ENCODE peak calls at places on chromosomes 2 and 18, in eight cellular contexts. One of them, this sample, is unnamed. For H3K4me1, the result is how much of the 10 kb centered on the place peaks cover.

GRCh38 chr2:1728821-1729220 is 15.5 kb downstream of the PXDN start:
- DNase-seq in tibial nerve: no peak
- DNase-seq in fibroblast of lung: peak
- DNase-seq in heart left ventricle: no peak
- DNase-seq in IMR-90: peak
- DNase-seq in GM23248: no peak
- DNase-seq in HAP-1: no peak
- DNase-seq in K562: no peak
- DNase-seq in this sample: peak

GRCh38 chr2:36357506-36358316 is 2.1 kb downstream of the CRIM1 start:
- DNase-seq in fibroblast of lung: peak
- DNase-seq in IMR-90: peak
- DNase-seq in heart left ventricle: peak
- DNase-seq in tibial nerve: no peak
- DNase-seq in K562: no peak
- DNase-seq in HAP-1: peak
- DNase-seq in GM23248: peak
- DNase-seq in this sample: peak

GRCh38 chr2:62561586-62561985 is 55.6 kb upstream of the TMEM17 start:
- DNase-seq in heart left ventricle: no peak
- DNase-seq in GM23248: no peak
- DNase-seq in fibroblast of lung: no peak
- DNase-seq in tibial nerve: no peak
- DNase-seq in IMR-90: no peak
- DNase-seq in HAP-1: no peak
- DNase-seq in K562: no peak
- DNase-seq in this sample: no peak

GRCh38 chr18:62072370-62072769 is 114.5 kb downstream of the PIGN start:
- DNase-seq in K562: no peak
- DNase-seq in HAP-1: no peak
- DNase-seq in heart left ventricle: no peak
- DNase-seq in tibial nerve: no peak
- DNase-seq in IMR-90: no peak
- DNase-seq in fibroblast of lung: no peak
- DNase-seq in GM23248: no peak
- DNase-seq in this sample: no peak

GRCh38 chr2:72274284-72274869 is 126.7 kb upstream of the CYP26B1 start:
- DNase-seq in IMR-90: peak
- DNase-seq in tibial nerve: no peak
- DNase-seq in fibroblast of lung: peak
- DNase-seq in K562: no peak
- DNase-seq in heart left ventricle: no peak
- DNase-seq in HAP-1: peak
- DNase-seq in GM23248: no peak
- DNase-seq in this sample: no peak

GRCh38 chr2:111182740-111183139 is 62.0 kb downstream of the BCL2L11 start:
- DNase-seq in K562: no peak
- DNase-seq in HAP-1: no peak
- DNase-seq in heart left ventricle: no peak
- DNase-seq in tibial nerve: no peak
- DNase-seq in IMR-90: no peak
- DNase-seq in fibroblast of lung: no peak
- DNase-seq in GM23248: no peak
- DNase-seq in this sample: peak

GRCh38 chr2:53473236-53473635 is 294.4 kb upstream of the CHAC2 start:
- DNase-seq in heart left ventricle: no peak
- DNase-seq in GM23248: peak
- DNase-seq in IMR-90: no peak
- DNase-seq in tibial nerve: no peak
- DNase-seq in fibroblast of lung: no peak
- DNase-seq in K562: no peak
- DNase-seq in HAP-1: no peak
- DNase-seq in this sample: peak

GRCh38 chr2:68762665-68763064 is 28.1 kb downstream of the ARHGAP25 start:
- DNase-seq in tibial nerve: no peak
- DNase-seq in fibroblast of lung: peak
- DNase-seq in IMR-90: peak
- DNase-seq in heart left ventricle: no peak
- DNase-seq in K562: no peak
- DNase-seq in GM23248: no peak
- DNase-seq in HAP-1: no peak
- DNase-seq in this sample: no peak

GRCh38 chr2:160379399-160379798 is 114.2 kb downstream of the RBMS1 start:
- DNase-seq in tibial nerve: no peak
- DNase-seq in HAP-1: no peak
- DNase-seq in K562: no peak
- DNase-seq in GM23248: peak
- DNase-seq in fibroblast of lung: peak
- DNase-seq in heart left ventricle: no peak
- DNase-seq in IMR-90: peak
- DNase-seq in this sample: no peak

GRCh38 chr2:160380613-160381012 is 113.0 kb downstream of the RBMS1 start:
- DNase-seq in fibroblast of lung: no peak
- DNase-seq in HAP-1: no peak
- DNase-seq in tibial nerve: no peak
- DNase-seq in heart left ventricle: no peak
- DNase-seq in IMR-90: no peak
- DNase-seq in K562: no peak
- DNase-seq in GM23248: peak
- DNase-seq in this sample: no peak

GRCh38 chr2:160384791-160385190 is 108.8 kb downstream of the RBMS1 start:
- DNase-seq in IMR-90: no peak
- DNase-seq in GM23248: no peak
- DNase-seq in fibroblast of lung: no peak
- DNase-seq in heart left ventricle: no peak
- DNase-seq in tibial nerve: no peak
- DNase-seq in HAP-1: no peak
- DNase-seq in K562: no peak
- DNase-seq in this sample: no peak

GRCh38 chr2:160380000-160380570 is 113.5 kb downstream of the RBMS1 start:
- DNase-seq in tibial nerve: no peak
- DNase-seq in heart left ventricle: no peak
- DNase-seq in IMR-90: no peak
- DNase-seq in GM23248: peak
- DNase-seq in K562: no peak
- DNase-seq in fibroblast of lung: no peak
- DNase-seq in HAP-1: no peak
- DNase-seq in this sample: no peak

GRCh38 chr2:160381425-160381951 is 112.1 kb downstream of the RBMS1 start:
- DNase-seq in GM23248: peak
- DNase-seq in fibroblast of lung: peak
- DNase-seq in tibial nerve: no peak
- DNase-seq in IMR-90: peak
- DNase-seq in K562: no peak
- DNase-seq in HAP-1: no peak
- DNase-seq in heart left ventricle: no peak
- DNase-seq in this sample: no peak
- H3K4me1 ChIP-seq in GM23248: half or more
- H3K4me1 ChIP-seq in fibroblast of lung: under half
- H3K4me1 ChIP-seq in tibial nerve: half or more
- H3K4me1 ChIP-seq in IMR-90: under half
- H3K4me1 ChIP-seq in K562: under half
- H3K4me1 ChIP-seq in HAP-1: under half
- H3K4me1 ChIP-seq in heart left ventricle: half or more
- H3K4me1 ChIP-seq in this sample: under half

GRCh38 chr2:40168546-40168945 is 283.3 kb downstream of the SLC8A1 start:
- DNase-seq in K562: no peak
- DNase-seq in IMR-90: no peak
- DNase-seq in GM23248: peak
- DNase-seq in heart left ventricle: no peak
- DNase-seq in tibial nerve: no peak
- DNase-seq in fibroblast of lung: no peak
- DNase-seq in HAP-1: no peak
- DNase-seq in this sample: no peak

GRCh38 chr2:40161986-40162385 is 289.9 kb downstream of the SLC8A1 start:
- DNase-seq in IMR-90: no peak
- DNase-seq in GM23248: no peak
- DNase-seq in fibroblast of lung: no peak
- DNase-seq in HAP-1: no peak
- DNase-seq in tibial nerve: no peak
- DNase-seq in heart left ventricle: no peak
- DNase-seq in K562: no peak
- DNase-seq in this sample: no peak

GRCh38 chr2:40165503-40165867 is 286.4 kb downstream of the SLC8A1 start:
- DNase-seq in HAP-1: no peak
- DNase-seq in IMR-90: peak
- DNase-seq in GM23248: no peak
- DNase-seq in K562: no peak
- DNase-seq in fibroblast of lung: no peak
- DNase-seq in tibial nerve: no peak
- DNase-seq in heart left ventricle: no peak
- DNase-seq in this sample: no peak

GRCh38 chr2:40168032-40168431 is 283.9 kb downstream of the SLC8A1 start:
- DNase-seq in tibial nerve: no peak
- DNase-seq in IMR-90: no peak
- DNase-seq in K562: no peak
- DNase-seq in heart left ventricle: no peak
- DNase-seq in HAP-1: no peak
- DNase-seq in GM23248: no peak
- DNase-seq in fibroblast of lung: no peak
- DNase-seq in this sample: no peak

DNA sequence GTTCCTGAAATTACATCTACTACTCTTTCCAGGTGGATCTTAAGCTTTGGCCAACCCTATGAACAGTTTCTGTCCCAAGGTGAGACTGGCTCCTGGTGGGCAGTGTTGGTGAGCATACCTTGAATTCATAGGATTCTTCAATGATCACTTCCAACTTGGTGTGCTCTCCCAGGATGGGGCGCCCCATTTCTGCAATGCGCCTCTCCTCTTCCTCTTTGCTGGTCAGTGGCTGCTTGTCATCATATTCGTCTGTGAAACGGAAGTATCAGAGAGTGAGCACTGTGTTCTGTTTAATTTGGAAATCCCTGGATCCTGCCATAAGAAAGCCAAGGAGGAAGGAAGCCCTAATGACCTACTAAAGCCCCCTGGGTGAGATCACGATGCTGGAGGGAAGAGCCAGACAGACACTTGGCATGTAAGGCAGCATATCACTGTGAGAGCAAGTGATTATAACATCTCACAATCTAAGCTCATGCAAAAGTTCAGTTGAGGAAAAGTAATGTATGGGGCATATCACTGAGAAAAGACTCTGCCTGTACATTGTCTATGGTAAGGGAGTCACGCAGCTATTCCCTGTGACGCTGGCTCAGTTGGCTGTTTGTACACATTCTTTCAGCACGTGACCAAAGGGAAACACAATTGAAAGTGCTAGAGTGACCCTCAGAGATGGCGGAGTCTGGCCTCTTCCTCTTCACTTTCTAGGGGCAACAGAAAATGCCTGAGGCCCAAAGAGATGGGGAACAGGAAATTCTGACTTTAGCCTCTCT is 287.0 kb downstream of the SLC8A1 start:
- DNase-seq in IMR-90: no peak
- DNase-seq in HAP-1: no peak
- DNase-seq in GM23248: no peak
- DNase-seq in tibial nerve: no peak
- DNase-seq in K562: no peak
- DNase-seq in fibroblast of lung: no peak
- DNase-seq in heart left ventricle: no peak
- DNase-seq in this sample: no peak
- H3K4me1 ChIP-seq in IMR-90: under half
- H3K4me1 ChIP-seq in HAP-1: under half
- H3K4me1 ChIP-seq in GM23248: under half
- H3K4me1 ChIP-seq in tibial nerve: under half
- H3K4me1 ChIP-seq in K562: under half
- H3K4me1 ChIP-seq in fibroblast of lung: under half
- H3K4me1 ChIP-seq in heart left ventricle: half or more
- H3K4me1 ChIP-seq in this sample: under half

GRCh38 chr2:239230318-239231052 is 170.3 kb downstream of the HDAC4 start:
- DNase-seq in IMR-90: no peak
- DNase-seq in tibial nerve: no peak
- DNase-seq in HAP-1: no peak
- DNase-seq in fibroblast of lung: no peak
- DNase-seq in GM23248: no peak
- DNase-seq in K562: no peak
- DNase-seq in heart left ventricle: no peak
- DNase-seq in this sample: no peak

GRCh38 chr2:239227111-239227581 is 173.7 kb downstream of the HDAC4 start:
- DNase-seq in GM23248: no peak
- DNase-seq in K562: no peak
- DNase-seq in tibial nerve: no peak
- DNase-seq in heart left ventricle: no peak
- DNase-seq in fibroblast of lung: no peak
- DNase-seq in IMR-90: no peak
- DNase-seq in HAP-1: no peak
- DNase-seq in this sample: no peak

GRCh38 chr2:239232195-239232578 is 168.6 kb downstream of the HDAC4 start:
- DNase-seq in HAP-1: no peak
- DNase-seq in tibial nerve: no peak
- DNase-seq in K562: no peak
- DNase-seq in IMR-90: no peak
- DNase-seq in GM23248: no peak
- DNase-seq in heart left ventricle: no peak
- DNase-seq in fibroblast of lung: no peak
- DNase-seq in this sample: no peak

GRCh38 chr2:239227661-239228371 is 173.0 kb downstream of the HDAC4 start:
- DNase-seq in IMR-90: peak
- DNase-seq in GM23248: peak
- DNase-seq in fibroblast of lung: peak
- DNase-seq in HAP-1: no peak
- DNase-seq in K562: no peak
- DNase-seq in heart left ventricle: no peak
- DNase-seq in tibial nerve: no peak
- DNase-seq in this sample: no peak

GRCh38 chr2:239229545-239230279 is 171.1 kb downstream of the HDAC4 start:
- DNase-seq in GM23248: no peak
- DNase-seq in IMR-90: no peak
- DNase-seq in fibroblast of lung: no peak
- DNase-seq in tibial nerve: no peak
- DNase-seq in K562: no peak
- DNase-seq in heart left ventricle: no peak
- DNase-seq in HAP-1: no peak
- DNase-seq in this sample: peak
- H3K4me1 ChIP-seq in GM23248: under half
- H3K4me1 ChIP-seq in IMR-90: under half
- H3K4me1 ChIP-seq in fibroblast of lung: under half
- H3K4me1 ChIP-seq in tibial nerve: half or more
- H3K4me1 ChIP-seq in K562: under half
- H3K4me1 ChIP-seq in heart left ventricle: half or more
- H3K4me1 ChIP-seq in HAP-1: under half
- H3K4me1 ChIP-seq in this sample: under half

GRCh38 chr2:173136067-173136466 is 60.4 kb downstream of the MAP3K20 start:
- DNase-seq in fibroblast of lung: no peak
- DNase-seq in IMR-90: no peak
- DNase-seq in heart left ventricle: no peak
- DNase-seq in GM23248: no peak
- DNase-seq in K562: no peak
- DNase-seq in HAP-1: no peak
- DNase-seq in tibial nerve: no peak
- DNase-seq in this sample: no peak

GRCh38 chr2:173137616-173138015 is 62.0 kb downstream of the MAP3K20 start:
- DNase-seq in K562: no peak
- DNase-seq in heart left ventricle: no peak
- DNase-seq in GM23248: no peak
- DNase-seq in tibial nerve: no peak
- DNase-seq in IMR-90: no peak
- DNase-seq in HAP-1: no peak
- DNase-seq in fibroblast of lung: no peak
- DNase-seq in this sample: no peak

GRCh38 chr2:173138962-173139361 is 63.3 kb downstream of the MAP3K20 start:
- DNase-seq in tibial nerve: no peak
- DNase-seq in fibroblast of lung: no peak
- DNase-seq in IMR-90: no peak
- DNase-seq in heart left ventricle: no peak
- DNase-seq in K562: no peak
- DNase-seq in HAP-1: no peak
- DNase-seq in GM23248: no peak
- DNase-seq in this sample: no peak

GRCh38 chr2:173134703-173135102 is 59.1 kb downstream of the MAP3K20 start:
- DNase-seq in IMR-90: no peak
- DNase-seq in tibial nerve: no peak
- DNase-seq in fibroblast of lung: no peak
- DNase-seq in GM23248: no peak
- DNase-seq in HAP-1: peak
- DNase-seq in heart left ventricle: no peak
- DNase-seq in K562: no peak
- DNase-seq in this sample: no peak

GRCh38 chr2:173136614-173137013 is 61.0 kb downstream of the MAP3K20 start:
- DNase-seq in heart left ventricle: no peak
- DNase-seq in GM23248: no peak
- DNase-seq in HAP-1: no peak
- DNase-seq in IMR-90: no peak
- DNase-seq in fibroblast of lung: no peak
- DNase-seq in tibial nerve: no peak
- DNase-seq in K562: no peak
- DNase-seq in this sample: no peak
- H3K4me1 ChIP-seq in heart left ventricle: half or more
- H3K4me1 ChIP-seq in GM23248: under half
- H3K4me1 ChIP-seq in HAP-1: under half
- H3K4me1 ChIP-seq in IMR-90: under half
- H3K4me1 ChIP-seq in fibroblast of lung: under half
- H3K4me1 ChIP-seq in tibial nerve: under half
- H3K4me1 ChIP-seq in K562: under half
- H3K4me1 ChIP-seq in this sample: under half

This sample was measured in endodermal cell.